ENCODE peak calls at places on chromosomes 7 and 10, in four cellular contexts. S is HepG2, J is GM12878, Q is K562. V is an unnamed sample. For H3K4me1, the result is how much of the 10 kb centered on the place peaks cover.

GRCh38 chr7:197413-198335 is 5.3 kb downstream of the FAM20C start:
- DNase-seq in J (no peak), S (peak), Q (no peak), V (no peak)

GRCh38 chr10:46546591-46547330 is 9.7 kb downstream of the GPRIN2 start:
- DNase-seq in S (no peak), J (no peak), Q (no peak), V (no peak)

GRCh38 chr10:62502995-62503613 is 128.9 kb downstream of the ZNF365 start:
- DNase-seq in S (no peak), J (no peak), Q (no peak), V (no peak)

GRCh38 chr7:84647797-84648762 is 453.5 kb upstream of the SEMA3A start:
- DNase-seq in S (no peak), Q (no peak), J (no peak), V (peak)

GRCh38 chr7:67663644-67664043 is 667.0 kb downstream of the TYW1 start:
- DNase-seq in S (no peak), Q (no peak), J (no peak), V (no peak)

GRCh38 chr10:23198940-23199767 is 7.0 kb downstream of the PTF1A start:
- DNase-seq in J (no peak), S (peak), Q (no peak), V (no peak)

GRCh38 chr7:5594616-5595544 is 171.2 kb upstream of the TNRC18 start:
- DNase-seq in J (no peak), Q (peak), S (no peak), V (peak)

GRCh38 chr7:106045139-106045538 is 67.0 kb downstream of the SYPL1 start:
- DNase-seq in J (no peak), S (no peak), Q (no peak), V (no peak)

GRCh38 chr10:1577371-1577770 is 160.0 kb downstream of the ADARB2 start:
- DNase-seq in J (no peak), S (no peak), Q (no peak), V (no peak)

GRCh38 chr10:78491812-78492211 is 458.1 kb downstream of the RPS24 start:
- DNase-seq in Q (no peak), J (no peak), S (no peak), V (no peak)

GRCh38 chr10:92790449-92790848 is 57.9 kb upstream of the EXOC6 start:
- DNase-seq in Q (no peak), J (no peak), S (no peak), V (no peak)

GRCh38 chr10:104450954-104451353 is 97.3 kb downstream of the CFAP58 start:
- DNase-seq in S (no peak), J (no peak), Q (no peak), V (no peak)

GRCh38 chr7:55187701-55188491 is 169.1 kb downstream of the EGFR start:
- DNase-seq in J (no peak), S (peak), Q (peak), V (peak)

GRCh38 chr7:148909560-148909959 is 25.5 kb upstream of the EZH2 start:
- DNase-seq in S (no peak), J (no peak), Q (no peak), V (no peak)

GRCh38 chr7:98872328-98872924 is 2.6 kb upstream of the TMEM130 start:
- DNase-seq in Q (peak), J (no peak), S (peak), V (no peak)

GRCh38 chr7:47478926-47479791 is 102.8 kb downstream of the TNS3 start:
- DNase-seq in S (no peak), Q (no peak), J (no peak), V (no peak)

GRCh38 chr10:89185658-89186057 is 21.5 kb downstream of the CH25H start:
- DNase-seq in Q (no peak), J (no peak), S (no peak), V (peak)

GRCh38 chr10:113788604-113789083 is 37.2 kb downstream of the PLEKHS1 start:
- DNase-seq in J (peak), Q (peak), S (no peak), V (peak)

GRCh38 chr7:95322874-95323273 is 1.5 kb downstream of the PON1 start:
- DNase-seq in Q (no peak), J (no peak), S (no peak), V (no peak)

GRCh38 chr10:125824736-125825135 is 1.4 kb downstream of the BCCIP start:
- DNase-seq in S (no peak), J (no peak), Q (peak), V (no peak)

GRCh38 chr7:126840869-126841268 is 411.9 kb downstream of the GRM8 start:
- DNase-seq in J (no peak), Q (no peak), S (no peak), V (no peak)

GRCh38 chr7:69659964-69660363 is 61.7 kb downstream of the AUTS2 start:
- DNase-seq in S (no peak), Q (no peak), J (no peak), V (no peak)

GRCh38 chr10:124701435-124701834 is 42.7 kb downstream of the FAM53B start:
- DNase-seq in S (no peak), J (no peak), Q (peak), V (peak)

GRCh38 chr7:35967366-35968139 is 166.7 kb downstream of the SEPTIN7 start:
- DNase-seq in S (no peak), Q (no peak), J (no peak), V (no peak)

GRCh38 chr10:113854019-113854756 is at the start of the genes DCLRE1A and NHLRC2:
- DNase-seq in S (peak), Q (peak), J (no peak), V (peak)

GRCh38 chr7:45917064-45917463 is 4.0 kb downstream of the IGFBP3 start:
- DNase-seq in J (no peak), Q (no peak), S (no peak), V (no peak)

GRCh38 chr7:2525931-2526630 is 6.5 kb downstream of the LFNG start:
- DNase-seq in Q (peak), J (no peak), S (no peak), V (no peak)

GRCh38 chr10:124447741-124448466 is 1.9 kb downstream of the NKX1-2 start:
- DNase-seq in S (no peak), Q (no peak), J (no peak), V (no peak)

DNA sequence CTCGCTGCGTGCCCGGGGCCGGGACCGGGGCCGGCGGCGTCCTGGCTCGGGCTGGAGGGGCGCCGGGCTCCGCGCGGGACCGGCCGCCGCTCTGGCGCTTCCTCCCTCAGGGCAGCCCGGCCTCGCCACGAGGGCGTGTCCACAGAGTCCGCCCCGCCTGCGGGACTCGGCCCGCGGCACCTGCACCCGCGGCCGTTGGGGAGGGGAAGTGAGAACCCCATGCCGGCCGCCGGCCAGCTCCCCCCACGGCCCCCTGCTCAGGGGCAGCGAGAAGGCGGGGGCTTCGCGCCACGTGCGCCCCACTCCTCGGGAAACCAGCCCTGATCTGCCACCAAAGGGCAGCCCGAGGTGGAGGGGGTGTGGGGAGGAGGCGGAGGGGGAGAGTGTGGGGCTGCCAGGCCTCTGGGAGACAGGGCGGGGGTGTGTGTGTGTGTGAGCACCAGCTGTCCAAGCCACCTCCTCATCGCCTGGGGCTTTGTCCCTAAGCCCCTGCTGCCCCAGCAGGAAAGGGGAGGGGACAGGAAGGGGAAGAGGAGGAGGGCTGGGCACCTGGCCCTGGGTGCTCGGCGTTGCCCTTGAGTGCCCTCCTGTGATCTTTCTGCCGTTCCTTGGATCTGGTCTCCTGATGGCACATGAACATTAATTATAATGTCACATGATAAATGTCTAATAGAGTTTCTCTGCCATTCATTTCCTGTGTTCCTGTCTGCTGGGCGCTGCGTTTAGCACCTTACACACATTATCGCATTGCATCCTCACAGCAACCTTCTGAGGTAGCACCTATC is at the start of gene PIK3AP1:
- DNase-seq in S (no peak), J (no peak), Q (peak), V (no peak)
- H3K9ac ChIP-seq in S (peak), J (peak), Q (peak), V (no peak)

GRCh38 chr10:34757933-34758332 is 57.2 kb downstream of the PARD3 start:
- DNase-seq in Q (no peak), S (no peak), J (no peak), V (no peak)

GRCh38 chr10:34759837-34760215 is 55.3 kb downstream of the PARD3 start:
- DNase-seq in Q (no peak), J (no peak), S (no peak), V (no peak)

GRCh38 chr10:34760606-34761005 is 54.5 kb downstream of the PARD3 start:
- DNase-seq in S (no peak), J (no peak), Q (no peak), V (no peak)

GRCh38 chr10:34758447-34758996 is 56.6 kb downstream of the PARD3 start:
- DNase-seq in Q (peak), S (peak), J (peak), V (peak)

DNA sequence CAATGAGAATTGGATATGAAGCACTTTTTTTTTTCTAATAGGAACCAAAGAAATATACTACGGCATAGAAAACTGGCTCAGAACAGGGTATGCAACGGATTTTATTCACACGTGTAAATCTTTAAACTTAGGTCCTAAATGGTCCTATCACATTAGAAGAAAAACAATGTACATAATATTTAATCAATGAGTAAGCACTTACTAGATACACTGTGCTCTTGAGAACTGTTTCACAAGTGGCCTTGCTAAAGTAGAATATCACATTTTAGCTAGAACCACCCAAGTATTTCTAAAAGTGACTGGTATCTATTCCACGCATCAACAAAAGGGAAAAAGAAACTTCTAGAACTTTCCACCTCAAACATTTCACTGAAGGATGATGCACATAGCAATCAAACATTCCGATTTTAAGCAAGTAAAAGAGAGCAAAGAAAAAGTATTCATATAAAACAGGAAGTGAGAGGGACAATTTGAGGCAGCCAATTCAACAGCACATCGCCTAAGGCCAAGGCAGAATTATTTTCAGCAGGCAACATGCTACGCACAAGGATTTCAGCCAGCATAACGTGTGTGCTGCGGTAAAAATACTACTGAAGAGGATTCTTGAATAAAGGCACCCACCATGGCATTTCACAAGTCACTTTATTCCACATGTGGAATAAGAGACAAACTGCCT is 55.8 kb downstream of the PARD3 start:
- DNase-seq in S (no peak), Q (no peak), J (no peak), V (no peak)
- H3K4me1 ChIP-seq in S (half or more), Q (under half), J (under half), V (under half)

GRCh38 chr7:39950473-39951155 is 558 bp downstream of the CDK13 start:
- DNase-seq in Q (peak), J (no peak), S (no peak), V (peak)
- TF ChIP-seq MYC in Q (no peak), J (no peak), S (no peak), V (no peak)

GRCh38 chr10:102917962-102918816 is at the start of gene CNNM2:
- DNase-seq in Q (peak), S (peak), J (peak), V (peak)

GRCh38 chr10:102919237-102919959 is 1.3 kb downstream of the CNNM2 start:
- DNase-seq in S (peak), Q (peak), J (no peak), V (peak)

GRCh38 chr10:102916173-102916572 is 1.9 kb upstream of the CNNM2 start:
- DNase-seq in Q (no peak), J (no peak), S (peak), V (no peak)

GRCh38 chr10:102918817-102919236 is 733 bp downstream of the CNNM2 start:
- DNase-seq in J (no peak), S (peak), Q (peak), V (no peak)

DNA sequence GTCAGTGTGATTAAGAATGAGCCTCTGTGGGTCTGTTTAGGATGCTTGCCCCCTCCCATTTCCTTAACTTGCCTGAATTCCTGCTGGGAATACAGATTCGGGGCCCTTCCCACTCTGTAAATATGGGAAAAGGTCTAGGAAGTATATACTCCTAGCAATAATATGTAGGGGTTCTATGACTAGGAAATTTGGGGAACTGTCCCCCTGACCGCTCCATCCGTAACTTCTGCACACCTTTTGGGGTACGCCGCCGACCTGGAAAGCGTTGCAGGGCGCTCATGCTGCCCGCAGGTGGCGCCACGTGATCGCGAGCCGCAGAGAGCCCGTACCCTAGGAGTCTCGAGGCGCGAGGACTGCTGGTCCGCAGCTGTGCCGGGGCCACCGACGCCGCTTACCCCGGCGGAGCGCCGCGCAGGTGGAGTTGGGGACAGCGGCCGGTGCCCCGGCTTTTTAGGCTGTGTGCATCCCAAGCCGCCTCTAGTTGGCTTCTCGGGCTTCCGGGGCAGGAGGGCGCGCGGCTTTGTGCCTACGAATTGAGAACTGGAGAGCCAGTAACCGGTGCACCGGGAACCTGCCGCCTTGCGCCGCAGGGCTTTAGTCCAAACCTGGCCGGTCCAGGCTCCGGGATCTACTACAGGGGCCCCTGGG is 656 bp upstream of the CNNM2 start:
- DNase-seq in Q (peak), S (peak), J (no peak), V (peak)
- H3K9ac ChIP-seq in Q (peak), S (peak), J (peak), V (peak)

GRCh38 chr10:110863956-110864355 is 7.8 kb upstream of the PDCD4 start:
- DNase-seq in J (no peak), Q (no peak), S (no peak), V (no peak)
- H3K4me1 ChIP-seq in J (half or more), Q (half or more), S (half or more), V (under half)